ENCODE peak calls at places on chromosomes 4 and X, in nine cellular contexts. I is ACHN; G is effector CD4-positive, alpha-beta T cell; V is tibial nerve; C is NT2/D1; P is GM03348; O is AG20443; A is NAMALWA; K is fibroblast of villous mesenchyme. F is an unnamed sample.

GRCh38 chr4:149291463-149291862 is 524.2 kb downstream of the IQCM start:
- DNase-seq in V (no peak), K (peak; percentile 34), G (no peak), A (no peak), I (peak; percentile 1), P (no peak), C (no peak), O (no peak), F (no peak)

GRCh38 chrX:39857780-39858179 is 240.0 kb downstream of the BCOR start:
- DNase-seq in K (no peak), G (no peak), O (no peak), V (no peak), C (no peak), P (no peak), A (no peak), I (no peak), F (peak; percentile 43)

GRCh38 chrX:154411322-154411980 is at the start of gene TAFAZZIN:
- DNase-seq in A (peak; percentile 66), P (peak; percentile 89), G (peak; percentile 61), O (peak; percentile 87), I (peak; percentile 59), K (peak; percentile 59), C (no peak), V (peak; percentile 43), F (peak; percentile 54)

GRCh38 chr4:46676364-46676763 is 232.7 kb downstream of the COX7B2 start:
- DNase-seq in G (no peak), P (no peak), O (no peak), V (no peak), C (no peak), I (no peak), A (no peak), K (no peak), F (no peak)

GRCh38 chrX:133053854-133054565 is 42.9 kb downstream of the USP26 start:
- DNase-seq in V (no peak), C (no peak), O (no peak), A (no peak), K (peak; percentile 11), P (no peak), G (no peak), I (peak; percentile 47), F (no peak)

GRCh38 chr4:145709336-145709735 is 29.4 kb downstream of the C4orf51 start:
- DNase-seq in K (no peak), V (no peak), G (no peak), I (no peak), C (no peak), A (no peak), O (no peak), P (no peak), F (no peak)

GRCh38 chr4:82900016-82900334 is 560 bp upstream of the THAP9 start:
- DNase-seq in P (no peak), A (peak; percentile 74), G (no peak), O (peak; percentile 8), K (peak; percentile 65), V (no peak), I (peak; percentile 46), C (no peak), F (peak; percentile 48)

GRCh38 chr4:77538144-77538543 is 67.5 kb upstream of the CXCL13 start:
- DNase-seq in C (no peak), O (peak; percentile 62), P (peak; percentile 32), A (no peak), V (no peak), G (no peak), K (peak; percentile 49), I (no peak), F (no peak)

GRCh38 chrX:53429755-53430154 is 4.4 kb downstream of the HSD17B10 start:
- DNase-seq in I (no peak), P (no peak), G (no peak), C (no peak), A (no peak), K (no peak), V (no peak), O (no peak), F (no peak)

GRCh38 chr4:125105561-125105960 is 209.2 kb upstream of the FAT4 start:
- DNase-seq in G (no peak), I (no peak), C (no peak), V (no peak), O (peak; percentile 16), P (peak; percentile 27), A (no peak), K (peak; percentile 56), F (no peak)

GRCh38 chr4:39846135-39846534 is 131.6 kb downstream of the PDS5A start:
- DNase-seq in C (no peak), I (peak; percentile 14), O (peak; percentile 10), K (no peak), G (no peak), V (no peak), A (no peak), P (no peak), F (no peak)